ENCODE peak calls at places on chromosome 22, in nine cellular contexts. One of them, this sample, is unnamed.

GRCh38 chr22:47591016-47591415 is 828.6 kb downstream of the TBC1D22A start:
- DNase-seq in left lung: no peak
- DNase-seq in IMR-90: no peak
- DNase-seq in transverse colon: no peak
- DNase-seq in CD8-positive, alpha-beta T cell: no peak
- DNase-seq in GM23338: no peak
- DNase-seq in heart left ventricle: no peak
- DNase-seq in fibroblast of lung: no peak
- DNase-seq in RWPE1: no peak
- DNase-seq in this sample: no peak

GRCh38 chr22:36759481-36760159 is 16.3 kb downstream of the IFT27 start:
- DNase-seq in left lung: peak
- DNase-seq in IMR-90: no peak
- DNase-seq in transverse colon: no peak
- DNase-seq in CD8-positive, alpha-beta T cell: no peak
- DNase-seq in GM23338: no peak
- DNase-seq in heart left ventricle: no peak
- DNase-seq in fibroblast of lung: no peak
- DNase-seq in RWPE1: no peak
- DNase-seq in this sample: no peak

GRCh38 chr22:29108137-29108536 is 35.3 kb downstream of the KREMEN1 start:
- DNase-seq in left lung: no peak
- DNase-seq in IMR-90: peak
- DNase-seq in transverse colon: no peak
- DNase-seq in CD8-positive, alpha-beta T cell: no peak
- DNase-seq in GM23338: no peak
- DNase-seq in heart left ventricle: no peak
- DNase-seq in fibroblast of lung: peak
- DNase-seq in RWPE1: peak
- DNase-seq in this sample: no peak

GRCh38 chr22:42336527-42337227 is 66.2 kb upstream of the TCF20 start:
- DNase-seq in left lung: no peak
- DNase-seq in IMR-90: no peak
- DNase-seq in transverse colon: no peak
- DNase-seq in CD8-positive, alpha-beta T cell: no peak
- DNase-seq in GM23338: no peak
- DNase-seq in heart left ventricle: no peak
- DNase-seq in fibroblast of lung: no peak
- DNase-seq in RWPE1: no peak
- DNase-seq in this sample: no peak

GRCh38 chr22:21044931-21045584 is 688 bp upstream of the LRRC74B start:
- DNase-seq in left lung: no peak
- DNase-seq in IMR-90: peak
- DNase-seq in transverse colon: no peak
- DNase-seq in CD8-positive, alpha-beta T cell: no peak
- DNase-seq in GM23338: peak
- DNase-seq in heart left ventricle: no peak
- DNase-seq in fibroblast of lung: peak
- DNase-seq in RWPE1: no peak
- DNase-seq in this sample: no peak

GRCh38 chr22:43530864-43531201 is 119.0 kb downstream of the MPPED1 start:
- DNase-seq in left lung: peak
- DNase-seq in IMR-90: no peak
- DNase-seq in transverse colon: no peak
- DNase-seq in CD8-positive, alpha-beta T cell: no peak
- DNase-seq in GM23338: peak
- DNase-seq in heart left ventricle: no peak
- DNase-seq in fibroblast of lung: no peak
- DNase-seq in RWPE1: peak
- DNase-seq in this sample: no peak

GRCh38 chr22:35418088-35418487 is 18.1 kb downstream of the MCM5 start:
- DNase-seq in left lung: no peak
- DNase-seq in IMR-90: peak
- DNase-seq in transverse colon: no peak
- DNase-seq in CD8-positive, alpha-beta T cell: no peak
- DNase-seq in GM23338: no peak
- DNase-seq in heart left ventricle: no peak
- DNase-seq in fibroblast of lung: no peak
- DNase-seq in RWPE1: peak
- DNase-seq in this sample: no peak

GRCh38 chr22:35301370-35301874 is 1.7 kb downstream of the TOM1 start:
- DNase-seq in left lung: peak
- DNase-seq in IMR-90: peak
- DNase-seq in transverse colon: peak
- DNase-seq in CD8-positive, alpha-beta T cell: no peak
- DNase-seq in GM23338: peak
- DNase-seq in heart left ventricle: no peak
- DNase-seq in fibroblast of lung: peak
- DNase-seq in RWPE1: peak
- DNase-seq in this sample: peak

GRCh38 chr22:39994046-39994565 is 648 bp upstream of the FAM83F start:
- DNase-seq in left lung: no peak
- DNase-seq in IMR-90: peak
- DNase-seq in transverse colon: no peak
- DNase-seq in CD8-positive, alpha-beta T cell: peak
- DNase-seq in GM23338: no peak
- DNase-seq in heart left ventricle: no peak
- DNase-seq in fibroblast of lung: no peak
- DNase-seq in RWPE1: no peak
- DNase-seq in this sample: no peak

GRCh38 chr22:39819429-39819828 is 74.1 kb downstream of the ENTHD1 start:
- DNase-seq in left lung: no peak
- DNase-seq in IMR-90: no peak
- DNase-seq in transverse colon: no peak
- DNase-seq in CD8-positive, alpha-beta T cell: no peak
- DNase-seq in GM23338: no peak
- DNase-seq in heart left ventricle: no peak
- DNase-seq in fibroblast of lung: no peak
- DNase-seq in RWPE1: no peak
- DNase-seq in this sample: no peak

GRCh38 chr22:40651057-40651456 is 14.5 kb upstream of the MRTFA start:
- DNase-seq in left lung: no peak
- DNase-seq in IMR-90: no peak
- DNase-seq in transverse colon: no peak
- DNase-seq in CD8-positive, alpha-beta T cell: no peak
- DNase-seq in GM23338: no peak
- DNase-seq in heart left ventricle: no peak
- DNase-seq in fibroblast of lung: no peak
- DNase-seq in RWPE1: no peak
- DNase-seq in this sample: no peak

GRCh38 chr22:47196881-47197701 is 434.6 kb downstream of the TBC1D22A start:
- DNase-seq in left lung: peak
- DNase-seq in IMR-90: no peak
- DNase-seq in transverse colon: no peak
- DNase-seq in CD8-positive, alpha-beta T cell: no peak
- DNase-seq in GM23338: no peak
- DNase-seq in heart left ventricle: no peak
- DNase-seq in fibroblast of lung: no peak
- DNase-seq in RWPE1: no peak
- DNase-seq in this sample: peak

GRCh38 chr22:47795477-47796127 is 1033.2 kb downstream of the TBC1D22A start:
- DNase-seq in left lung: no peak
- DNase-seq in IMR-90: no peak
- DNase-seq in transverse colon: no peak
- DNase-seq in CD8-positive, alpha-beta T cell: no peak
- DNase-seq in GM23338: no peak
- DNase-seq in heart left ventricle: no peak
- DNase-seq in fibroblast of lung: no peak
- DNase-seq in RWPE1: no peak
- DNase-seq in this sample: peak

GRCh38 chr22:18000441-18001039 is 23.8 kb downstream of the MICAL3 start:
- DNase-seq in left lung: no peak
- DNase-seq in IMR-90: no peak
- DNase-seq in transverse colon: peak
- DNase-seq in CD8-positive, alpha-beta T cell: peak
- DNase-seq in GM23338: peak
- DNase-seq in heart left ventricle: no peak
- DNase-seq in fibroblast of lung: no peak
- DNase-seq in RWPE1: no peak
- DNase-seq in this sample: no peak

GRCh38 chr22:46358766-46359165 is 23.3 kb downstream of the TRMU start:
- DNase-seq in left lung: no peak
- DNase-seq in IMR-90: no peak
- DNase-seq in transverse colon: no peak
- DNase-seq in CD8-positive, alpha-beta T cell: no peak
- DNase-seq in GM23338: no peak
- DNase-seq in heart left ventricle: no peak
- DNase-seq in fibroblast of lung: no peak
- DNase-seq in RWPE1: no peak
- DNase-seq in this sample: no peak

GRCh38 chr22:20904980-20905355 is 12.2 kb upstream of the CRKL start:
- DNase-seq in left lung: no peak
- DNase-seq in IMR-90: no peak
- DNase-seq in transverse colon: no peak
- DNase-seq in CD8-positive, alpha-beta T cell: no peak
- DNase-seq in GM23338: no peak
- DNase-seq in heart left ventricle: no peak
- DNase-seq in fibroblast of lung: no peak
- DNase-seq in RWPE1: no peak
- DNase-seq in this sample: no peak

DNA sequence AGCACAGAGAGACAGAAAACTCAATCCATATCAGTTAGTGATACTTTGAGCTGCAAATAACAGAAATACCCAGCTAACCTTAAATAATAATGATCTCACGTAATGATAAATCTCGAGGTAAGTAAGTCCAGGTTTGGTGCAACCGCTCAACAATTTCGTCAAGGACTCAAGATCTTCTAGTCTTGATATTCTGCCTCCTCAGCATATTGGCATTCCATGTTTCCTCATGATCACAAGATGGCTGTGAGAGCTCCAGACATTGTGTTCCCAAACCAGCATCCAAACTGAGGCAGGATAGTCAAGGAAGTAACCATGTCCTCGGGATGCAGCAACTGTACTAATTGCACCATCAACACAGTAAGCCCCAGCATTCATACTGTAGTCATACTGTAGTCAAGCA is 7.5 kb upstream of the LARGE1 start:
- DNase-seq in left lung: no peak
- DNase-seq in IMR-90: no peak
- DNase-seq in transverse colon: no peak
- DNase-seq in CD8-positive, alpha-beta T cell: no peak
- DNase-seq in GM23338: no peak
- DNase-seq in heart left ventricle: no peak
- DNase-seq in fibroblast of lung: no peak
- DNase-seq in RWPE1: no peak
- DNase-seq in this sample: no peak
- H3K27ac ChIP-seq in left lung: no peak
- H3K27ac ChIP-seq in IMR-90: no peak
- H3K27ac ChIP-seq in transverse colon: no peak
- H3K27ac ChIP-seq in CD8-positive, alpha-beta T cell: no peak
- H3K27ac ChIP-seq in GM23338: no peak
- H3K27ac ChIP-seq in heart left ventricle: no peak
- H3K27ac ChIP-seq in fibroblast of lung: no peak
- H3K27ac ChIP-seq in RWPE1: no peak
- H3K27ac ChIP-seq in this sample: no peak

GRCh38 chr22:30318773-30319419 is 7.8 kb downstream of the TBC1D10A start:
- DNase-seq in left lung: no peak
- DNase-seq in IMR-90: no peak
- DNase-seq in transverse colon: no peak
- DNase-seq in CD8-positive, alpha-beta T cell: no peak
- DNase-seq in GM23338: peak
- DNase-seq in heart left ventricle: no peak
- DNase-seq in fibroblast of lung: peak
- DNase-seq in RWPE1: no peak
- DNase-seq in this sample: no peak
- TF ChIP-seq CTCF in left lung: no peak
- TF ChIP-seq CTCF in IMR-90: no peak
- TF ChIP-seq CTCF in transverse colon: no peak
- TF ChIP-seq CTCF in CD8-positive, alpha-beta T cell: no peak
- TF ChIP-seq CTCF in GM23338: no peak
- TF ChIP-seq CTCF in heart left ventricle: no peak
- TF ChIP-seq CTCF in fibroblast of lung: no peak
- TF ChIP-seq CTCF in RWPE1: no peak
- TF ChIP-seq CTCF in this sample: peak

GRCh38 chr22:32591620-32592019 is 117.0 kb downstream of the FBXO7 start:
- DNase-seq in left lung: no peak
- DNase-seq in IMR-90: peak
- DNase-seq in transverse colon: no peak
- DNase-seq in CD8-positive, alpha-beta T cell: no peak
- DNase-seq in GM23338: no peak
- DNase-seq in heart left ventricle: no peak
- DNase-seq in fibroblast of lung: peak
- DNase-seq in RWPE1: no peak
- DNase-seq in this sample: no peak
- H3K27ac ChIP-seq in left lung: no peak
- H3K27ac ChIP-seq in IMR-90: peak
- H3K27ac ChIP-seq in transverse colon: no peak
- H3K27ac ChIP-seq in CD8-positive, alpha-beta T cell: no peak
- H3K27ac ChIP-seq in GM23338: no peak
- H3K27ac ChIP-seq in heart left ventricle: no peak
- H3K27ac ChIP-seq in fibroblast of lung: no peak
- H3K27ac ChIP-seq in RWPE1: no peak
- H3K27ac ChIP-seq in this sample: no peak

GRCh38 chr22:30328466-30329049 is 1.8 kb upstream of the TBC1D10A start:
- DNase-seq in left lung: no peak
- DNase-seq in IMR-90: no peak
- DNase-seq in transverse colon: no peak
- DNase-seq in CD8-positive, alpha-beta T cell: no peak
- DNase-seq in GM23338: peak
- DNase-seq in heart left ventricle: no peak
- DNase-seq in fibroblast of lung: peak
- DNase-seq in RWPE1: no peak
- DNase-seq in this sample: no peak

GRCh38 chr22:30326704-30327362 is at the start of gene TBC1D10A:
- DNase-seq in left lung: peak
- DNase-seq in IMR-90: peak
- DNase-seq in transverse colon: peak
- DNase-seq in CD8-positive, alpha-beta T cell: peak
- DNase-seq in GM23338: peak
- DNase-seq in heart left ventricle: peak
- DNase-seq in fibroblast of lung: peak
- DNase-seq in RWPE1: peak
- DNase-seq in this sample: peak

GRCh38 chr22:30325065-30325720 is 1.5 kb downstream of the TBC1D10A start:
- DNase-seq in left lung: peak
- DNase-seq in IMR-90: peak
- DNase-seq in transverse colon: peak
- DNase-seq in CD8-positive, alpha-beta T cell: no peak
- DNase-seq in GM23338: peak
- DNase-seq in heart left ventricle: peak
- DNase-seq in fibroblast of lung: peak
- DNase-seq in RWPE1: peak
- DNase-seq in this sample: peak

GRCh38 chr22:30325724-30326703 is 727 bp downstream of the TBC1D10A start:
- DNase-seq in left lung: peak
- DNase-seq in IMR-90: no peak
- DNase-seq in transverse colon: peak
- DNase-seq in CD8-positive, alpha-beta T cell: no peak
- DNase-seq in GM23338: peak
- DNase-seq in heart left ventricle: peak
- DNase-seq in fibroblast of lung: no peak
- DNase-seq in RWPE1: no peak
- DNase-seq in this sample: no peak

DNA sequence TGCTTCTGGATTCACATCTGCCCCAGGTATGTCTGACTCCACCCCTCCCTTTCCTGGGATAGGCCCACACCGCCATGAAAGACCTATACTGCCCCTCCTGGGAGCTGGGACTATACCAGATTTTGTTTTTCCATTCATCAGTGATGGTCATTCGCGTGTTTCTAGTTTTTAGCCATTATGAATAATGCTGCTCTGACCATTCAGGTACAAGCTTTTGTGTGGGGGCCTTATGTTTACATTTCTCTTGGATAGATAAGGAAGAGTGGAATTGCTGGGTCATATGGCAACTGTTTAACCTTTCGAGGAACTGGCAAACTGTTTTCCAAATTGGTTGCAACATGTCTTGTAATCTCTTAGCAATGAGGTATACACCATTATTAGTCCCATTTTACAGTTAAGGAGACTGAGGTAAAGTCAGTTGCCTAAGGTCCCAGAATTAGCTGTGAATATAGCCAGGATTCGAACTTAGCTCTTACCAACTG is 1.2 kb upstream of the TBC1D10A start:
- DNase-seq in left lung: no peak
- DNase-seq in IMR-90: no peak
- DNase-seq in transverse colon: no peak
- DNase-seq in CD8-positive, alpha-beta T cell: no peak
- DNase-seq in GM23338: peak
- DNase-seq in heart left ventricle: no peak
- DNase-seq in fibroblast of lung: no peak
- DNase-seq in RWPE1: no peak
- DNase-seq in this sample: no peak
- TF ChIP-seq CTCF in left lung: no peak
- TF ChIP-seq CTCF in IMR-90: peak
- TF ChIP-seq CTCF in transverse colon: no peak
- TF ChIP-seq CTCF in CD8-positive, alpha-beta T cell: no peak
- TF ChIP-seq CTCF in GM23338: peak
- TF ChIP-seq CTCF in heart left ventricle: no peak
- TF ChIP-seq CTCF in fibroblast of lung: no peak
- TF ChIP-seq CTCF in RWPE1: no peak
- TF ChIP-seq CTCF in this sample: no peak

This sample was measured in right atrium auricular region.